ENCODE peak calls at places on chromosomes 12 and 14, in ten cellular contexts. W is kidney, V is PC-3, E is H1, M is lung, R is adrenal gland, K is upper lobe of right lung, G is stomach, N is neural progenitor cell, F is fibroblast of lung. U is an unnamed sample.
A peak's percentile ranks its signal among the peaks of the same experiment; 100 is the strongest.

GRCh38 chr12:54398995-54399793 is 14.7 kb upstream of the ZNF385A start:
- DNase-seq in R (peak; percentile 93), G (peak; percentile 87), E (peak; percentile 98), V (peak; percentile 92), M (peak; percentile 83), N (peak; percentile 81), W (peak; percentile 92), K (peak; percentile 89), F (peak; percentile 84), U (no peak)

GRCh38 chr14:100408350-100409015 is 85.3 kb downstream of the SLC25A47 start:
- DNase-seq in F (peak; percentile 69), V (peak; percentile 63), M (no peak), G (no peak), R (peak; percentile 74), E (no peak), W (no peak), N (no peak), K (peak; percentile 62), U (no peak)

GRCh38 chr14:91315844-91316267 is 71.4 kb upstream of the GPR68 start:
- DNase-seq in F (no peak), W (no peak), E (no peak), G (peak; percentile 46), M (no peak), V (no peak), N (no peak), R (no peak), K (no peak), U (no peak)

GRCh38 chr14:91870001-91870400 is 2.7 kb upstream of the TC2N start:
- DNase-seq in V (peak; percentile 59), M (no peak), F (no peak), R (no peak), W (no peak), N (no peak), G (no peak), E (no peak), K (no peak), U (no peak)

GRCh38 chr14:85415015-85415712 is 114.8 kb upstream of the FLRT2 start:
- DNase-seq in M (peak; percentile 40), E (peak; percentile 45), W (no peak), F (peak; percentile 86), G (no peak), N (no peak), R (peak; percentile 40), K (no peak), V (peak; percentile 88), U (peak; percentile 97)

GRCh38 chr12:77940011-77940423 is 109.3 kb downstream of the NAV3 start:
- DNase-seq in E (no peak), M (no peak), F (peak; percentile 80), G (no peak), N (no peak), V (peak; percentile 90), R (peak; percentile 9), W (no peak), K (no peak), U (peak; percentile 75)

GRCh38 chr12:49367381-49368239 is at the start of gene SPATS2:
- DNase-seq in G (no peak), W (peak; percentile 97), K (peak; percentile 97), V (no peak), E (peak; percentile 99), M (peak; percentile 91), R (peak; percentile 93), N (no peak), F (no peak), U (no peak)

GRCh38 chr12:123062682-123063426 is 82.4 kb downstream of the ARL6IP4 start:
- DNase-seq in M (peak; percentile 50), K (no peak), G (peak; percentile 47), W (no peak), F (peak; percentile 76), R (peak; percentile 92), V (peak; percentile 82), E (no peak), N (no peak), U (peak; percentile 46)

GRCh38 chr14:93219103-93219726 is 12.2 kb downstream of the UBR7 start:
- DNase-seq in E (no peak), R (peak; percentile 74), G (peak; percentile 59), N (peak; percentile 76), K (peak; percentile 29), V (peak; percentile 74), F (peak; percentile 72), W (no peak), M (no peak), U (peak; percentile 26)

GRCh38 chr12:122820138-122820537 is 15.1 kb upstream of the HIP1R start:
- DNase-seq in N (no peak), E (no peak), W (no peak), R (no peak), K (no peak), M (no peak), F (no peak), G (no peak), V (no peak), U (no peak)

GRCh38 chr14:40447032-40447431 is 1014.8 kb upstream of the FBXO33 start:
- DNase-seq in M (no peak), G (no peak), F (no peak), W (no peak), E (no peak), V (no peak), K (no peak), R (no peak), N (peak; percentile 1), U (no peak)

DNA sequence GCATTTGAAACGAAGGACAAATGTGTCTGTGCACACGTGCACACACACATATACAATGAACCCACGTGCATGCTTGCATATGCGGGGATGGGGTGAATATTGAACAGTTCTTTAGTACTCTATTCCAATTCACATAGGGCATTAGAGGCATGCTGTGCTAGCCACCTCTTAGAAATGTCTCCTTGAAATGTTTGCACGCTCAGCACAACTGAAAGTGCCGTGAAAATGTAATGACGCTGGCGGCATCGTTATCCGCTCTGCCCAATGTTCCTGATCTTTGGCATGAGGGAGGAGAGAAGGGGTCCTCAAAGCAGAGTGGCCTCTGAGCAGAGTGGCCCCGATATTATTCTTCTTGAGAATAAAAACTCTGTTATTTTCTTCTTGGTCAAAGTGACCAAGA is 37.9 kb downstream of the CIT start:
- DNase-seq in M (no peak), R (no peak), N (no peak), G (no peak), E (no peak), F (no peak), W (no peak), V (no peak), K (no peak), U (no peak)
- H3K36me3 ChIP-seq in M (no peaks in the 10 kb centered on the region), R (no peaks in the 10 kb centered on the region), N (peaks cover 6% of the 10 kb centered on the region), G (no peaks in the 10 kb centered on the region), E (no peaks in the 10 kb centered on the region), F (peaks cover 1% of the 10 kb centered on the region), W (no peaks in the 10 kb centered on the region), V (peaks cover 33% of the 10 kb centered on the region), K (no peaks in the 10 kb centered on the region), U (no peaks in the 10 kb centered on the region)

DNA sequence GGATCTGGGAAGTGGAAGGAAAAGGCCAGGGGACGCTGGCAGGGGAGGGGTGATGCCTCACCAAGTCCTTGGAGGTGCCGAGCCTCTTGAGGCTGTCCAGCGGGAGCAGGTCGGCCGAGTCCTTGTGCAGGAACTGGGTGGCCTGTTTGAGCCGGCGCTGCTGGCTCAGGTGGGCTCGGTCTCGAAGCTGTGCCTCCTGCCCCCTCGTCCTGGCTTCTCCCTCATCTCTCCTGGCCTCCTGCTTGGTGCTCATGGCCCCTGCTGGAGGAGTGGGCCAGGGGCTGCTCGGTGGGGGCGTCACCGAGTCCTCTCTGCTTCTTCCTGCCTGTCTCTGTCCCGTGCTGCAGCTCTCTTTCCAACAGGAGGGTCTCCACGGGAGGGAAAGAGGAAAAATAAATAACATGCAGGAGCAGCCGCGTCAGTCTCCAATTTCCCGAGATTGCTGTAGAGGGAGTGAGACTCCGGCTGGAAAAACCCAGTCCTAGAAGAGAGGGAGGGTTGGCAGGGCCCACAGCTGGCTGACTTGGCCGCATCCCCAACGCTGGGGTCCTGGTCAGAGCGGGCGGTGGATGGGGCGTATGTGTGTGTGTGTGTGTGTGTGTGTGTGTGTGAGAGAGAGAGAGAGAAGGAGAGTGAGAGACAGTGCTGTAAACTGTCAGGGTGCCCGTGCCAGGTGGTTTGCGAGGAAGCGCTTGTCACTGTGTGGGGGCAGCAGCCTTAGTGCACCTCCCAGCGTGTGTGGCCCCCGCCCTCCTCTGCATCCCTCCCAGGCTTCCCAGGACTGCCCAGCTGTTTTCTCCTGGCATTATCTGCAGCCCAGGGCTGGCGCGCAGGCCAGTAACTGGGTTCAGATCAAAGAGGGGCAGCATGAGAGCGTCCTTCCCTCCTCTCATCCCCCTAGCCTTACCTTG is at the start of gene NRIP2:
- DNase-seq in E (peak; percentile 65), G (no peak), F (peak; percentile 86), N (peak; percentile 55), R (peak; percentile 34), K (no peak), W (peak; percentile 81), V (no peak), M (no peak), U (no peak)
- TF ChIP-seq CTCF in E (no peak), G (no peak), F (peak; percentile 44), N (no peak), R (no peak), K (no peak), W (no peak), V (no peak), M (no peak), U (no peak)

DNA sequence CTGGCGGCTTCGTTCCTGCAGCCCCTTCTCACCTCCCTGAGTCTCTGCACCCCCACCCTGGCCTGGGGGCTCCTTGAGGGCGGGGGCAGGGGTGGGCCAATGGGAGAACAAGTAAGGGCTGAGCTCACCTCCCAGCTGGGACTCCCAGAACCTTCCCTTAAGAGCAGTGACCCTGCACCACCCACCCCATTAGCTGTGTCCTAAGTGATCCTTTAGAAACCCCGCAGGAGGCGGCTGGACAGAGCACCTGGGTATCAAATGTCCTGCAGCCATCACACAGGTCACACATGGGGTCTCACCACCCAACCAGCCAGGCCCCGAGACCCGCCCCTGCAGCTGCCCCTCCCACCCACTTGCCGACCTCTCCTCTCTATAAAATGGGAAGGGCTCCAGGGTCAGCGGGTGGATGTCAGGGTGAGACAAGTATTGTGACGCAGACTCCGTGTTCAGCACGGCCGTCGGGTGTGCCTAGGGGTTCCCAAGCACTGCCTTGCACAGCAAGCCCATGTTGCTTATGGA is 151.2 kb upstream of the C14orf180 start:
- DNase-seq in V (no peak), W (no peak), F (no peak), N (no peak), G (peak; percentile 19), M (no peak), E (no peak), R (no peak), K (peak; percentile 38), U (no peak)
- H3K4me1 ChIP-seq in V (no peaks in the 10 kb centered on the region), W (no peaks in the 10 kb centered on the region), F (no peaks in the 10 kb centered on the region), N (peaks cover 12% of the 10 kb centered on the region), G (no peaks in the 10 kb centered on the region), M (no peaks in the 10 kb centered on the region), E (no peaks in the 10 kb centered on the region), R (no peaks in the 10 kb centered on the region), K (no peaks in the 10 kb centered on the region), U (no peaks in the 10 kb centered on the region)

DNA sequence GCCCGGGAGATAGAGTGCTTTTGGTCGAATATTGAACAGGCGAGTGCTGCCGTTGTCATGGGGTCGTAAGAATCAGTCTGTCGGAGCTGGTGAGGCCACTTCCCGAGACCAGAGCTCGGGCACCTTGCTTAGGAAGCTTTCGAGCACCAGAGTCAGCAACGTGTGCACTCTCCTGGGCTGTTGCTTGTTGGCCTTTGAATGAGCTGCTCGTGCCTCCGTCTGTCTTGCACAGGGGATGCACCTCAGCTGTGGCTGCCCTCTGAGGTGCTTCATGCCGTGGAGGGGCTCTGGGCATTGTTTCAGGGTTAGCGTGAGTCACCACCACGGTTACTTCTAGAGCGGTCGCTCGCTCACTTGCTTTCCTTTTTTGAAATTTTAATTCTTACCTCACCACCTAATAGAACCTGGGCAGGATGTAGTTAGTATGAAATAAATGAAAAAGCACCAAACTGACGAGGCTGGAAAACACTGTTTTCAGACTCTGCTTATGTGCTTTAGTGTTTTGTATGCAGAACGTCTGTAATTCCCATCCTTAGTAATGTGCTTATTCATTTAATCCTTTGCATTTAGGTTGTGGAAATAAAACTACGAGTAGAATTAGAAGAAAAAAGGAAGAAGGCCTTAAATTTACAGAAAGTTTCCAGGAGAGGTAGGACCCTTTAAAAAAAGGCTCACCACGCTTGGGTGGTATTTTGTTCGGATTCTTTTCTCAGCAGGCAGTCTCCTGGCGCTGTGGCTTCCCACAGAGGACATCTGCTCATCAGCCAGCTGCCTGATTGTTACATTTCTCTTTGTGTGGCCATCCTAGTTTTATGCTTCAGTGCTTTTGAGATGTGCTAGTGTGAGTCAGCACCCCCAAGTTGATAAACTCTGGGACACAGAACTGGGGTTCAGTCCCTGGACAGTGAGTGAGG is 40.6 kb downstream of the EP400 start:
- DNase-seq in N (peak; percentile 89), G (no peak), K (no peak), F (no peak), W (no peak), M (no peak), V (no peak), E (peak; percentile 55), R (no peak), U (no peak)
- H3K36me3 ChIP-seq in N (peaks cover 12% of the 10 kb centered on the region), G (peaks cover 75% of the 10 kb centered on the region), K (peaks cover 91% of the 10 kb centered on the region), F (peaks cover 18% of the 10 kb centered on the region), W (peaks cover 55% of the 10 kb centered on the region), M (peaks cover 32% of the 10 kb centered on the region), V (peaks cover 68% of the 10 kb centered on the region), E (peaks cover 10% of the 10 kb centered on the region), R (no peaks in the 10 kb centered on the region), U (peaks cover 32% of the 10 kb centered on the region)